ENCODE peak calls at places on chromosomes 2 and 18, in four cellular contexts. D is HepG2, G is K562, H is HCT116. R is an unnamed sample.
A peak's percentile ranks its signal among the peaks of the same experiment; 100 is the strongest.

GRCh38 chr2:101806123-101806522 is 108.6 kb downstream of the MAP4K4 start:
- ATAC-seq in H (peak; percentile 55), G (peak; percentile 30), D (no peak), R (no peak)

GRCh38 chr2:13536941-13537340 is 820.2 kb downstream of the TRIB2 start:
- ATAC-seq in G (no peak), H (no peak), D (no peak), R (no peak)

GRCh38 chr2:134127496-134127895 is 126.4 kb upstream of the MGAT5 start:
- ATAC-seq in D (no peak), H (no peak), G (no peak), R (no peak)

GRCh38 chr2:201696151-201696659 is 2.2 kb downstream of the MPP4 start:
- ATAC-seq in H (peak; percentile 31), D (no peak), G (no peak), R (no peak)

GRCh38 chr2:134861173-134861572 is 22.8 kb downstream of the ACMSD start:
- ATAC-seq in G (no peak), H (no peak), D (no peak), R (no peak)

GRCh38 chr2:212073360-212073759 is 465.2 kb downstream of the ERBB4 start:
- ATAC-seq in H (no peak), D (no peak), G (no peak), R (no peak)

GRCh38 chr18:63346031-63346430 is 21.0 kb downstream of the KDSR start:
- ATAC-seq in D (no peak), G (no peak), H (no peak), R (no peak)

GRCh38 chr2:127743477-127744026 is 42.3 kb downstream of the SFT2D3 start:
- ATAC-seq in D (no peak), H (no peak), G (no peak), R (no peak)

GRCh38 chr2:10006248-10007147 is 36.9 kb upstream of the KLF11 start:
- ATAC-seq in D (no peak), G (no peak), H (peak; percentile 54), R (no peak)

GRCh38 chr18:59149007-59149406 is 9.3 kb downstream of the SEC11C start:
- ATAC-seq in D (no peak), G (no peak), H (no peak), R (no peak)

GRCh38 chr2:35114765-35115164 is 1240.8 kb upstream of the CRIM1 start:
- ATAC-seq in H (no peak), D (peak; percentile 64), G (no peak), R (no peak)

GRCh38 chr18:32351014-32351413 is 119.7 kb downstream of the GAREM1 start:
- ATAC-seq in H (no peak), G (no peak), D (no peak), R (peak; percentile 63)
- TF ChIP-seq POLR2AphosphoS5 in H (no peak), G (no peak), D (no peak), R (peak; percentile 78)

DNA sequence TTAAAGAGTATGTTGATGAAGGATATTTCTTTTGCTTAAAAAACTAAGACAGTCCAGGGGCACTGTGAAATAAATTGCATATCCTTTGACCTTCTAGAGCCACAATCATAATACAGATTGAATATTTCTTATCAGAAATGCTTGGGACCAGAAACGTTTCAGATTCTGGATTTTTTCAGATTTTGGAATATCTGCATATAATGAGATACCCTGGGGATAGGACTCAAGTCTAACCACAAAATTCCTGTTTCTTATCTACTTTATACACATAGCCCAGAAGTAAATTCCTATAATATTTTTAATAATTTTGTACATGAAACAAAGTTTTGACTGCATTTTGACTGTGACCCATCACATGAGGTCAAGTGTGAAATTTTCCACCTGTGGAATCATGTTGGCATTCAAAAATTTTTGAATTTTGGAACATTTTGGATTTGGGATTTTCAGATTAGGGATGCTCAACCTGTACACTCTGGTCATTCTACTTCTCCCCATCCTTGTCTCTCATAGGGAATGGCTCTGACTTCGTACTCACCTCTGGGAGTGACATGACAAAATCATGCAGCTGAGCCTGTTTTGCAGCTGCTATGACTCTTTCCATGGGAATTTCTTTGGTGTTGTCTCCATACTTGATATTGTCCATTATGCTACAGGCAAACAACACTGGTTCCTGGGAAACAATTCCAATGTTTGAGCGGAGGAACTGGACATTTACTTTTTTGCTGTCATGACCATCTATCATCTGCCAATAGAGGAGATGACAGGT is 25.7 kb downstream of the G6PC2 start:
- ATAC-seq in G (no peak), H (no peak), D (no peak), R (no peak)
- TF ChIP-seq POLR2AphosphoS5 in G (no peak), H (no peak), D (no peak), R (no peak)

GRCh38 chr2:188701836-188702235 is 272.3 kb upstream of the COL3A1 start:
- ATAC-seq in D (no peak), H (no peak), G (no peak), R (no peak)
- TF ChIP-seq POLR2AphosphoS5 in D (no peak), H (no peak), G (no peak), R (no peak)

GRCh38 chr2:218295029-218295428 is 2.7 kb upstream of the TMBIM1 start:
- ATAC-seq in H (no peak), G (no peak), D (no peak), R (no peak)
- TF ChIP-seq POLR2AphosphoS5 in H (no peak), G (no peak), D (no peak), R (no peak)

GRCh38 chr2:236715511-236715961 is 145.9 kb downstream of the ACKR3 start:
- ATAC-seq in D (no peak), G (no peak), H (no peak), R (peak; percentile 12)
- TF ChIP-seq POLR2AphosphoS5 in D (no peak), G (no peak), H (no peak), R (no peak)

DNA sequence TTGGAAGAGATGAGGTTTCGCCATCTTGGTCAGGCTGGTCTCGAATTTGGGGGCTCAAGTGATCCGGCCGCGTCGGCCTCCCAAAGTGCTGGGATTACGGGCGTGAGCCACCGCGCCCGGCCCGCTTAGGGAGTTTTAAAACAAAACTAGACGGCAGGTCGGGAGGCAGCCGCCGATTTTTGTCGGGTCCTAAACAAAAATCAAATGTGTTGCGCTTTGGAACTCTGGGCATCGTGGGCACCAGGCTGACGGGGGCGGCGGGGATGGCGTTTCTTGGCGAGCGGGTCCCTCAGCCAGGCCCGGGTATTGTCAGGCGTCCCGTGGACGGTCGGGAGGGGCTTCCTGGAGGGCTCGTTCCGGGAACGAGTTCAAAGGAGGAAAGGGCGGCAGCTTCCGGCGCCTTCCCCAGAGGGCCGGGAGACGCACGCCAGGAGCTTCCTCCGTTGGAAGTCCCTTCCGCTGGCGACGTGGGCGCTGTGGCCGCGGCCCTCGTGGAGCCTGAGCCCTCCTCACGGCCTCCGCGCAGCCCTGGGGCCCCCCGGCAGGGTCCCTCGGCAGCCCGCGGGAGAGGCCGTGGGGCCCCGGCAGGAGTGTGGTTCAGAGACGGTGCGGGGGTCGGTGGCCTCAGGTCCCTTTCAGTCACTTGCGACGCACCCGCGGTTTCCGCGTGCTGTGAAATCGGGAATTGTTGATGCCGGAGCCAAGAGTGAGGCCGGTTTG is 59.2 kb downstream of the EMILIN2 start:
- ATAC-seq in H (peak; percentile 69), G (no peak), D (peak; percentile 61), R (peak; percentile 53)
- TF ChIP-seq POLR2AphosphoS5 in H (peak; percentile 92), G (no peak), D (peak; percentile 86), R (peak; percentile 45)

GRCh38 chr18:75208055-75208835 is 694 bp downstream of the PTGR3 start:
- ATAC-seq in H (peak; percentile 28), D (peak; percentile 36), G (peak; percentile 15), R (peak; percentile 1)
- TF ChIP-seq POLR2AphosphoS5 in H (no peak), D (no peak), G (no peak), R (no peak)

DNA sequence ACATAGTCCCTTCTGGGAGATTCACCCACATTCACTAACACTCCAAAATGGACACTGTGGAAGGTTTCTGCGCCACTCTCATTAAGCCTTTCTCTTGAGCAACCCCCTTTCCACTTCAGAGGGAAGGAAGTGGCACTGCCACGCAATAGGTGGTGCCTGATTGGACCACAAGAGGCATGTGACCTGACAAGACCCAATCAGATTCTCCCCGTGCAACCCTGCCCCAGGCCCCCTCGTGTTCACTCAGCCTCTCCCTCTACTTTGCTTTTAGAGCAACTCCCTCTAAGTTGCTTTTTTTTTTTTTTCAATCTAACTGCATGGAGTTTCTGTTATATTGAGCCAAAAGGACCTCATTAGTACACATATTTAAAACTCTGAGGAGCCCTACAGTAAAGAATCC is 158.0 kb downstream of the EN1 start:
- ATAC-seq in G (peak; percentile 95), H (no peak), D (no peak), R (no peak)
- TF ChIP-seq POLR2AphosphoS5 in G (no peak), H (no peak), D (no peak), R (no peak)

GRCh38 chr2:46538393-46538792 is 59.0 kb downstream of the TMEM247 start:
- ATAC-seq in H (no peak), D (no peak), G (no peak), R (no peak)
- TF ChIP-seq POLR2AphosphoS5 in H (no peak), D (no peak), G (no peak), R (peak; percentile 36)

GRCh38 chr2:222404126-222404891 is 20.0 kb upstream of the SGPP2 start:
- ATAC-seq in H (no peak), D (no peak), G (no peak), R (no peak)

GRCh38 chr2:222399038-222399783 is 25.1 kb upstream of the SGPP2 start:
- ATAC-seq in G (no peak), D (no peak), H (no peak), R (no peak)

GRCh38 chr2:222393733-222394267 is 30.5 kb upstream of the SGPP2 start:
- ATAC-seq in H (no peak), G (no peak), D (no peak), R (no peak)

GRCh38 chr2:222398446-222398885 is 25.9 kb upstream of the SGPP2 start:
- ATAC-seq in H (no peak), D (no peak), G (no peak), R (no peak)
- TF ChIP-seq POLR2AphosphoS5 in H (no peak), D (no peak), G (no peak), R (no peak)